ENCODE peak calls at places on chromosomes 13 and 19, in seven cellular contexts. One of them, this sample, is unnamed.

GRCh38 chr19:35905178-35905727 is 2.8 kb downstream of the TYROBP start:
- DNase-seq in HCT116: no peak
- DNase-seq in cardiac fibroblast: no peak
- DNase-seq in nephron progenitor cell: no peak
- DNase-seq in ovary: no peak
- DNase-seq in pancreas: no peak
- DNase-seq in cardiac muscle cell: no peak
- DNase-seq in this sample: no peak

GRCh38 chr13:114119196-114119595 is 13.2 kb downstream of the RASA3 start:
- DNase-seq in HCT116: no peak
- DNase-seq in cardiac fibroblast: peak
- DNase-seq in nephron progenitor cell: peak
- DNase-seq in ovary: peak
- DNase-seq in pancreas: no peak
- DNase-seq in cardiac muscle cell: peak
- DNase-seq in this sample: peak

GRCh38 chr13:55517312-55517711 is 1623.4 kb upstream of the PRR20A start:
- DNase-seq in HCT116: no peak
- DNase-seq in cardiac fibroblast: no peak
- DNase-seq in nephron progenitor cell: no peak
- DNase-seq in ovary: no peak
- DNase-seq in pancreas: no peak
- DNase-seq in cardiac muscle cell: no peak
- DNase-seq in this sample: no peak

GRCh38 chr13:111902726-111903125 is 164.2 kb upstream of the SOX1 start:
- DNase-seq in HCT116: no peak
- DNase-seq in cardiac fibroblast: no peak
- DNase-seq in nephron progenitor cell: no peak
- DNase-seq in ovary: no peak
- DNase-seq in pancreas: peak
- DNase-seq in cardiac muscle cell: no peak
- DNase-seq in this sample: no peak

GRCh38 chr19:58227964-58228583 is 640 bp upstream of the ZNF544 start:
- DNase-seq in HCT116: no peak
- DNase-seq in cardiac fibroblast: no peak
- DNase-seq in nephron progenitor cell: no peak
- DNase-seq in ovary: no peak
- DNase-seq in pancreas: no peak
- DNase-seq in cardiac muscle cell: peak
- DNase-seq in this sample: no peak

GRCh38 chr13:18949970-18950369 is 231.7 kb downstream of the TUBA3C start:
- DNase-seq in HCT116: no peak
- DNase-seq in cardiac fibroblast: no peak
- DNase-seq in nephron progenitor cell: no peak
- DNase-seq in ovary: no peak
- DNase-seq in pancreas: no peak
- DNase-seq in cardiac muscle cell: no peak
- DNase-seq in this sample: no peak

GRCh38 chr19:48123907-48124675 is 13.5 kb upstream of the PLA2G4C start:
- DNase-seq in HCT116: peak
- DNase-seq in cardiac fibroblast: peak
- DNase-seq in nephron progenitor cell: no peak
- DNase-seq in ovary: no peak
- DNase-seq in pancreas: no peak
- DNase-seq in cardiac muscle cell: no peak
- DNase-seq in this sample: peak

GRCh38 chr13:43784491-43784890 is 2.3 kb downstream of the ENOX1 start:
- DNase-seq in HCT116: no peak
- DNase-seq in cardiac fibroblast: peak
- DNase-seq in nephron progenitor cell: no peak
- DNase-seq in ovary: no peak
- DNase-seq in pancreas: no peak
- DNase-seq in cardiac muscle cell: no peak
- DNase-seq in this sample: no peak

GRCh38 chr13:39130298-39130697 is 92.0 kb downstream of the NHLRC3 start:
- DNase-seq in HCT116: no peak
- DNase-seq in cardiac fibroblast: no peak
- DNase-seq in nephron progenitor cell: no peak
- DNase-seq in ovary: no peak
- DNase-seq in pancreas: no peak
- DNase-seq in cardiac muscle cell: no peak
- DNase-seq in this sample: no peak

GRCh38 chr13:104833221-104833620 is 1702.2 kb downstream of the EFNB2 start:
- DNase-seq in HCT116: no peak
- DNase-seq in cardiac fibroblast: no peak
- DNase-seq in nephron progenitor cell: no peak
- DNase-seq in ovary: no peak
- DNase-seq in pancreas: no peak
- DNase-seq in cardiac muscle cell: no peak
- DNase-seq in this sample: no peak

GRCh38 chr13:106109391-106109791 is 426.1 kb downstream of the EFNB2 start:
- DNase-seq in HCT116: no peak
- DNase-seq in cardiac fibroblast: peak
- DNase-seq in nephron progenitor cell: no peak
- DNase-seq in ovary: no peak
- DNase-seq in pancreas: no peak
- DNase-seq in cardiac muscle cell: no peak
- DNase-seq in this sample: no peak

GRCh38 chr19:20664917-20665781 is 3.8 kb upstream of the ZNF626 start:
- DNase-seq in HCT116: no peak
- DNase-seq in cardiac fibroblast: peak
- DNase-seq in nephron progenitor cell: no peak
- DNase-seq in ovary: peak
- DNase-seq in pancreas: no peak
- DNase-seq in cardiac muscle cell: peak
- DNase-seq in this sample: peak

GRCh38 chr19:45477713-45478453 is 10.1 kb downstream of the FOSB start:
- DNase-seq in HCT116: no peak
- DNase-seq in cardiac fibroblast: no peak
- DNase-seq in nephron progenitor cell: no peak
- DNase-seq in ovary: no peak
- DNase-seq in pancreas: no peak
- DNase-seq in cardiac muscle cell: no peak
- DNase-seq in this sample: no peak

GRCh38 chr19:39160889-39161672 is 35.5 kb downstream of the PAK4 start:
- DNase-seq in HCT116: no peak
- DNase-seq in cardiac fibroblast: no peak
- DNase-seq in nephron progenitor cell: no peak
- DNase-seq in ovary: no peak
- DNase-seq in pancreas: peak
- DNase-seq in cardiac muscle cell: no peak
- DNase-seq in this sample: no peak

GRCh38 chr19:55697069-55697440 is 22.0 kb downstream of the EPN1 start:
- DNase-seq in HCT116: no peak
- DNase-seq in cardiac fibroblast: no peak
- DNase-seq in nephron progenitor cell: no peak
- DNase-seq in ovary: no peak
- DNase-seq in pancreas: no peak
- DNase-seq in cardiac muscle cell: no peak
- DNase-seq in this sample: no peak

GRCh38 chr19:41957838-41958366 is 1.2 kb downstream of the RABAC1 start:
- DNase-seq in HCT116: peak
- DNase-seq in cardiac fibroblast: peak
- DNase-seq in nephron progenitor cell: peak
- DNase-seq in ovary: peak
- DNase-seq in pancreas: peak
- DNase-seq in cardiac muscle cell: peak
- DNase-seq in this sample: peak

GRCh38 chr19:18469245-18470107 is 31.5 kb upstream of the ISYNA1 start:
- DNase-seq in HCT116: peak
- DNase-seq in cardiac fibroblast: peak
- DNase-seq in nephron progenitor cell: peak
- DNase-seq in ovary: peak
- DNase-seq in pancreas: no peak
- DNase-seq in cardiac muscle cell: peak
- DNase-seq in this sample: peak

GRCh38 chr13:83221813-83222241 is 660.4 kb downstream of the SLITRK1 start:
- DNase-seq in HCT116: no peak
- DNase-seq in cardiac fibroblast: peak
- DNase-seq in nephron progenitor cell: no peak
- DNase-seq in ovary: no peak
- DNase-seq in pancreas: no peak
- DNase-seq in cardiac muscle cell: no peak
- DNase-seq in this sample: no peak

DNA sequence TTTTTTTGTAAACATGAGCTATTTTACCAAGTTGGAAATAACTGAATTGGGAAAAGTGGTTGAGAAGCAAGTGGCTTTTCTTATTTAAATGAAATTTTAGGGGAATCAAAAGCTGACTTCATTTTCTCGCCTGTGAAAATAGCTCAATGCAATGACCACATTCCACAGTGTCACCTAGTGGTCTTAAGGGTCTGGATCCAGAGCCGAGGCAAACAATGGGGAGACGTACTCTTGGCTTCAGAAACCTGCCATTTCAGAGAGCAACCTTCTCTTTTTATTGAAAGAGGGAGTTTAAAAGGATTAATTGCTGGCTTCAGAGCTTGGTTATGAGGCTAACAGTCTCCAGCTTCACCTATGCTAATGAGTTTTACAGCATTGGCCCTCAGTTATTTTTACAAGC is 39.7 kb upstream of the RXFP2 start:
- DNase-seq in HCT116: no peak
- DNase-seq in cardiac fibroblast: peak
- DNase-seq in nephron progenitor cell: no peak
- DNase-seq in ovary: no peak
- DNase-seq in pancreas: no peak
- DNase-seq in cardiac muscle cell: peak
- DNase-seq in this sample: no peak
- TF ChIP-seq CTCF in HCT116: peak
- TF ChIP-seq CTCF in cardiac fibroblast: peak
- TF ChIP-seq CTCF in nephron progenitor cell: no peak
- TF ChIP-seq CTCF in ovary: no peak
- TF ChIP-seq CTCF in pancreas: no peak
- TF ChIP-seq CTCF in cardiac muscle cell: peak
- TF ChIP-seq CTCF in this sample: no peak

GRCh38 chr13:22278336-22278929 is 607.6 kb downstream of the FGF9 start:
- DNase-seq in HCT116: peak
- DNase-seq in cardiac fibroblast: no peak
- DNase-seq in nephron progenitor cell: peak
- DNase-seq in ovary: peak
- DNase-seq in pancreas: peak
- DNase-seq in cardiac muscle cell: peak
- DNase-seq in this sample: peak

GRCh38 chr13:22270881-22271280 is 600.0 kb downstream of the FGF9 start:
- DNase-seq in HCT116: no peak
- DNase-seq in cardiac fibroblast: no peak
- DNase-seq in nephron progenitor cell: no peak
- DNase-seq in ovary: no peak
- DNase-seq in pancreas: no peak
- DNase-seq in cardiac muscle cell: no peak
- DNase-seq in this sample: no peak

GRCh38 chr13:22271963-22272362 is 601.1 kb downstream of the FGF9 start:
- DNase-seq in HCT116: no peak
- DNase-seq in cardiac fibroblast: no peak
- DNase-seq in nephron progenitor cell: no peak
- DNase-seq in ovary: no peak
- DNase-seq in pancreas: no peak
- DNase-seq in cardiac muscle cell: no peak
- DNase-seq in this sample: no peak

GRCh38 chr13:22275393-22275792 is 604.5 kb downstream of the FGF9 start:
- DNase-seq in HCT116: no peak
- DNase-seq in cardiac fibroblast: no peak
- DNase-seq in nephron progenitor cell: no peak
- DNase-seq in ovary: no peak
- DNase-seq in pancreas: no peak
- DNase-seq in cardiac muscle cell: no peak
- DNase-seq in this sample: no peak
- TF ChIP-seq CTCF in HCT116: no peak
- TF ChIP-seq CTCF in cardiac fibroblast: no peak
- TF ChIP-seq CTCF in nephron progenitor cell: no peak
- TF ChIP-seq CTCF in ovary: no peak
- TF ChIP-seq CTCF in pancreas: no peak
- TF ChIP-seq CTCF in cardiac muscle cell: no peak
- TF ChIP-seq CTCF in this sample: no peak

GRCh38 chr13:52130641-52131040 is 1.8 kb upstream of the NEK5 start:
- DNase-seq in HCT116: no peak
- DNase-seq in cardiac fibroblast: no peak
- DNase-seq in nephron progenitor cell: no peak
- DNase-seq in ovary: no peak
- DNase-seq in pancreas: no peak
- DNase-seq in cardiac muscle cell: no peak
- DNase-seq in this sample: no peak

GRCh38 chr13:52128714-52129700 is at the start of gene NEK5:
- DNase-seq in HCT116: peak
- DNase-seq in cardiac fibroblast: peak
- DNase-seq in nephron progenitor cell: peak
- DNase-seq in ovary: peak
- DNase-seq in pancreas: peak
- DNase-seq in cardiac muscle cell: peak
- DNase-seq in this sample: peak

GRCh38 chr13:52127378-52127777 is 1.5 kb downstream of the NEK5 start:
- DNase-seq in HCT116: no peak
- DNase-seq in cardiac fibroblast: no peak
- DNase-seq in nephron progenitor cell: no peak
- DNase-seq in ovary: no peak
- DNase-seq in pancreas: no peak
- DNase-seq in cardiac muscle cell: no peak
- DNase-seq in this sample: no peak

GRCh38 chr13:52125547-52125946 is 3.3 kb downstream of the NEK5 start:
- DNase-seq in HCT116: no peak
- DNase-seq in cardiac fibroblast: no peak
- DNase-seq in nephron progenitor cell: no peak
- DNase-seq in ovary: no peak
- DNase-seq in pancreas: no peak
- DNase-seq in cardiac muscle cell: no peak
- DNase-seq in this sample: no peak

GRCh38 chr13:52127783-52128702 is 830 bp downstream of the NEK5 start:
- DNase-seq in HCT116: peak
- DNase-seq in cardiac fibroblast: peak
- DNase-seq in nephron progenitor cell: peak
- DNase-seq in ovary: peak
- DNase-seq in pancreas: peak
- DNase-seq in cardiac muscle cell: peak
- DNase-seq in this sample: peak
- TF ChIP-seq CTCF in HCT116: peak
- TF ChIP-seq CTCF in cardiac fibroblast: peak
- TF ChIP-seq CTCF in nephron progenitor cell: peak
- TF ChIP-seq CTCF in ovary: peak
- TF ChIP-seq CTCF in pancreas: peak
- TF ChIP-seq CTCF in cardiac muscle cell: peak
- TF ChIP-seq CTCF in this sample: peak

GRCh38 chr19:30084390-30084819 is 142.4 kb downstream of the URI1 start:
- DNase-seq in HCT116: no peak
- DNase-seq in cardiac fibroblast: no peak
- DNase-seq in nephron progenitor cell: no peak
- DNase-seq in ovary: no peak
- DNase-seq in pancreas: no peak
- DNase-seq in cardiac muscle cell: no peak
- DNase-seq in this sample: no peak

GRCh38 chr19:30086220-30086619 is 144.2 kb downstream of the URI1 start:
- DNase-seq in HCT116: no peak
- DNase-seq in cardiac fibroblast: no peak
- DNase-seq in nephron progenitor cell: no peak
- DNase-seq in ovary: no peak
- DNase-seq in pancreas: no peak
- DNase-seq in cardiac muscle cell: no peak
- DNase-seq in this sample: no peak

GRCh38 chr19:30083701-30084156 is 141.7 kb downstream of the URI1 start:
- DNase-seq in HCT116: no peak
- DNase-seq in cardiac fibroblast: no peak
- DNase-seq in nephron progenitor cell: no peak
- DNase-seq in ovary: no peak
- DNase-seq in pancreas: no peak
- DNase-seq in cardiac muscle cell: no peak
- DNase-seq in this sample: no peak

GRCh38 chr19:30086916-30087315 is 144.9 kb downstream of the URI1 start:
- DNase-seq in HCT116: no peak
- DNase-seq in cardiac fibroblast: no peak
- DNase-seq in nephron progenitor cell: no peak
- DNase-seq in ovary: no peak
- DNase-seq in pancreas: no peak
- DNase-seq in cardiac muscle cell: no peak
- DNase-seq in this sample: no peak

GRCh38 chr19:30085394-30085793 is 143.4 kb downstream of the URI1 start:
- DNase-seq in HCT116: peak
- DNase-seq in cardiac fibroblast: no peak
- DNase-seq in nephron progenitor cell: no peak
- DNase-seq in ovary: peak
- DNase-seq in pancreas: peak
- DNase-seq in cardiac muscle cell: peak
- DNase-seq in this sample: peak
- TF ChIP-seq CTCF in HCT116: peak
- TF ChIP-seq CTCF in cardiac fibroblast: no peak
- TF ChIP-seq CTCF in nephron progenitor cell: no peak
- TF ChIP-seq CTCF in ovary: no peak
- TF ChIP-seq CTCF in pancreas: no peak
- TF ChIP-seq CTCF in cardiac muscle cell: no peak
- TF ChIP-seq CTCF in this sample: peak